ENCODE peak calls at places on chromosomes 2 and 18, in nine cellular contexts. O is activated T-cell treated with anti-CD3 and anti-CD28 coated beads, Interleukin-2, amount 50 U/mL, for 4 hours; V is NCI-H1694 treated with DMSO at 0.1 percent for 48 hours; T is AG04450; L is activated CD4-positive, alpha-beta T cell treated with anti-CD3 and anti-CD28 coated beads, Interleukin-2, amount 50 U/mL, for 1 hour; J is activated naive CD4-positive, alpha-beta T cell; Y is NCI-H1417; H is cerebellar cortex; Z is AG10803. Q is an unnamed sample.

GRCh38 chr2:64426191-64426952 is 27.6 kb upstream of the LGALSL start:
- DNase-seq in O (no peak), V (no peak), T (no peak), L (no peak), J (no peak), Y (no peak), H (no peak), Z (no peak), Q (no peak)

GRCh38 chr18:58828399-58829121 is 36.1 kb upstream of the ZNF532 start:
- DNase-seq in O (no peak), V (no peak), T (no peak), L (no peak), J (no peak), Y (no peak), H (no peak), Z (no peak), Q (no peak)

GRCh38 chr2:165905854-165906253 is 47.7 kb downstream of the TTC21B start:
- DNase-seq in O (no peak), V (no peak), T (no peak), L (no peak), J (no peak), Y (no peak), H (no peak), Z (no peak), Q (peak; percentile 20)

GRCh38 chr2:157497603-157498314 is 53.9 kb upstream of the CYTIP start:
- DNase-seq in O (no peak), V (peak; percentile 92), T (no peak), L (no peak), J (no peak), Y (peak; percentile 39), H (peak; percentile 26), Z (peak; percentile 56), Q (no peak)

GRCh38 chr18:9082763-9083510 is 19.6 kb upstream of the NDUFV2 start:
- DNase-seq in O (peak; percentile 33), V (no peak), T (no peak), L (no peak), J (no peak), Y (no peak), H (no peak), Z (no peak), Q (no peak)

GRCh38 chr2:25159947-25160346 is 8.4 kb downstream of the POMC start:
- DNase-seq in O (no peak), V (no peak), T (no peak), L (no peak), J (no peak), Y (no peak), H (no peak), Z (no peak), Q (no peak)

GRCh38 chr2:166417669-166418068 is 41.9 kb upstream of the SCN9A start:
- DNase-seq in O (no peak), V (peak; percentile 17), T (no peak), L (no peak), J (no peak), Y (no peak), H (no peak), Z (peak; percentile 34), Q (peak; percentile 22)

GRCh38 chr2:96554293-96555145 is 18.0 kb downstream of the ARID5A start:
- DNase-seq in O (peak; percentile 64), V (peak; percentile 54), T (no peak), L (peak; percentile 71), J (peak; percentile 61), Y (peak; percentile 18), H (peak; percentile 50), Z (peak; percentile 62), Q (no peak)

GRCh38 chr2:33380661-33381183 is 95.7 kb upstream of the RASGRP3 start:
- DNase-seq in O (no peak), V (no peak), T (no peak), L (no peak), J (no peak), Y (no peak), H (no peak), Z (no peak), Q (no peak)

Q was measured in non-pigmented ciliary epithelial cell.